ENCODE peak calls at places on chromosomes 16 and 17, in six cellular contexts. One of them, this sample, is unnamed.

GRCh38 chr16:49469930-49470451 is 96.4 kb downstream of the C16orf78 start:
- DNase-seq in thoracic aorta: no peak
- DNase-seq in OCI-LY7: no peak
- DNase-seq in kidney: no peak
- DNase-seq in heart right ventricle: no peak
- DNase-seq in HFF-Myc: no peak
- DNase-seq in this sample: no peak

GRCh38 chr17:13952252-13952721 is 117.0 kb upstream of the COX10 start:
- DNase-seq in thoracic aorta: no peak
- DNase-seq in HFF-Myc: no peak
- DNase-seq in OCI-LY7: no peak
- DNase-seq in kidney: no peak
- DNase-seq in heart right ventricle: no peak
- DNase-seq in this sample: no peak

GRCh38 chr17:74387365-74388218 is 20.3 kb downstream of the GPR142 start:
- DNase-seq in HFF-Myc: no peak
- DNase-seq in kidney: no peak
- DNase-seq in heart right ventricle: no peak
- DNase-seq in thoracic aorta: no peak
- DNase-seq in OCI-LY7: no peak
- DNase-seq in this sample: no peak

GRCh38 chr16:66382966-66383299 is 16.4 kb downstream of the CDH5 start:
- DNase-seq in OCI-LY7: no peak
- DNase-seq in HFF-Myc: peak; percentile 86
- DNase-seq in kidney: no peak
- DNase-seq in thoracic aorta: no peak
- DNase-seq in heart right ventricle: no peak
- DNase-seq in this sample: no peak

GRCh38 chr17:77308768-77309726 is 168.3 kb downstream of the SEC14L1 start:
- DNase-seq in HFF-Myc: no peak
- DNase-seq in OCI-LY7: no peak
- DNase-seq in heart right ventricle: no peak
- DNase-seq in thoracic aorta: no peak
- DNase-seq in kidney: peak; percentile 78
- DNase-seq in this sample: no peak

GRCh38 chr16:57544129-57544653 is 1.7 kb downstream of the ADGRG5 start:
- DNase-seq in heart right ventricle: peak; percentile 7
- DNase-seq in kidney: no peak
- DNase-seq in OCI-LY7: peak; percentile 83
- DNase-seq in thoracic aorta: no peak
- DNase-seq in HFF-Myc: no peak
- DNase-seq in this sample: peak; percentile 7

GRCh38 chr16:28277537-28278388 is 14.6 kb upstream of the SBK1 start:
- DNase-seq in kidney: peak; percentile 95
- DNase-seq in OCI-LY7: peak; percentile 84
- DNase-seq in thoracic aorta: peak; percentile 58
- DNase-seq in heart right ventricle: peak; percentile 80
- DNase-seq in HFF-Myc: no peak
- DNase-seq in this sample: peak; percentile 95

GRCh38 chr17:79463421-79464309 is 147.2 kb downstream of the RBFOX3 start:
- DNase-seq in kidney: no peak
- DNase-seq in thoracic aorta: no peak
- DNase-seq in OCI-LY7: no peak
- DNase-seq in HFF-Myc: no peak
- DNase-seq in heart right ventricle: no peak
- DNase-seq in this sample: no peak

GRCh38 chr17:1488826-1489275 is 3.6 kb downstream of the MYO1C start:
- DNase-seq in OCI-LY7: no peak
- DNase-seq in heart right ventricle: no peak
- DNase-seq in HFF-Myc: no peak
- DNase-seq in thoracic aorta: no peak
- DNase-seq in kidney: no peak
- DNase-seq in this sample: no peak

GRCh38 chr16:27712251-27712711 is 162.3 kb downstream of the KATNIP start:
- DNase-seq in HFF-Myc: no peak
- DNase-seq in heart right ventricle: no peak
- DNase-seq in kidney: peak; percentile 36
- DNase-seq in OCI-LY7: no peak
- DNase-seq in thoracic aorta: no peak
- DNase-seq in this sample: no peak

GRCh38 chr16:11316331-11317015 is 28.8 kb upstream of the RMI2 start:
- DNase-seq in heart right ventricle: no peak
- DNase-seq in OCI-LY7: no peak
- DNase-seq in kidney: peak; percentile 57
- DNase-seq in HFF-Myc: no peak
- DNase-seq in thoracic aorta: no peak
- DNase-seq in this sample: no peak

GRCh38 chr17:40321502-40322416 is 12.8 kb downstream of the RARA start:
- DNase-seq in OCI-LY7: no peak
- DNase-seq in HFF-Myc: no peak
- DNase-seq in kidney: peak; percentile 86
- DNase-seq in thoracic aorta: no peak
- DNase-seq in heart right ventricle: peak; percentile 80
- DNase-seq in this sample: no peak

GRCh38 chr16:85757341-85757822 is 6.5 kb upstream of the C16orf74 start:
- DNase-seq in OCI-LY7: peak; percentile 64
- DNase-seq in thoracic aorta: no peak
- DNase-seq in HFF-Myc: peak; percentile 41
- DNase-seq in kidney: no peak
- DNase-seq in heart right ventricle: no peak
- DNase-seq in this sample: no peak

GRCh38 chr16:58057784-58058183 is 32.2 kb downstream of the MMP15 start:
- DNase-seq in thoracic aorta: no peak
- DNase-seq in kidney: no peak
- DNase-seq in HFF-Myc: no peak
- DNase-seq in heart right ventricle: no peak
- DNase-seq in OCI-LY7: no peak
- DNase-seq in this sample: no peak

GRCh38 chr17:31722251-31723056 is 136.6 kb downstream of the COPRS start:
- DNase-seq in heart right ventricle: peak; percentile 64
- DNase-seq in thoracic aorta: peak; percentile 19
- DNase-seq in HFF-Myc: no peak
- DNase-seq in OCI-LY7: no peak
- DNase-seq in kidney: no peak
- DNase-seq in this sample: no peak

GRCh38 chr16:67456383-67457140 is 24.4 kb downstream of the ATP6V0D1 start:
- DNase-seq in heart right ventricle: peak; percentile 56
- DNase-seq in HFF-Myc: no peak
- DNase-seq in thoracic aorta: peak; percentile 41
- DNase-seq in kidney: no peak
- DNase-seq in OCI-LY7: no peak
- DNase-seq in this sample: no peak

GRCh38 chr16:81335669-81336068 is 20.9 kb downstream of the GAN start:
- DNase-seq in heart right ventricle: no peak
- DNase-seq in kidney: no peak
- DNase-seq in HFF-Myc: no peak
- DNase-seq in thoracic aorta: no peak
- DNase-seq in OCI-LY7: no peak
- DNase-seq in this sample: no peak

GRCh38 chr17:41800601-41801373 is 11.0 kb downstream of the P3H4 start:
- DNase-seq in OCI-LY7: peak; percentile 70
- DNase-seq in thoracic aorta: no peak
- DNase-seq in HFF-Myc: no peak
- DNase-seq in heart right ventricle: no peak
- DNase-seq in kidney: peak; percentile 96
- DNase-seq in this sample: no peak

GRCh38 chr17:39271546-39271945 is 45.8 kb upstream of the STAC2 start:
- DNase-seq in heart right ventricle: no peak
- DNase-seq in kidney: no peak
- DNase-seq in thoracic aorta: no peak
- DNase-seq in HFF-Myc: no peak
- DNase-seq in OCI-LY7: no peak
- DNase-seq in this sample: no peak

GRCh38 chr17:43713494-43714162 is 45.0 kb downstream of the SOST start:
- DNase-seq in kidney: no peak
- DNase-seq in thoracic aorta: no peak
- DNase-seq in heart right ventricle: peak; percentile 45
- DNase-seq in HFF-Myc: no peak
- DNase-seq in OCI-LY7: no peak
- DNase-seq in this sample: no peak

GRCh38 chr16:69318177-69318910 is 7.2 kb downstream of the VPS4A start:
- DNase-seq in HFF-Myc: no peak
- DNase-seq in heart right ventricle: no peak
- DNase-seq in thoracic aorta: no peak
- DNase-seq in OCI-LY7: no peak
- DNase-seq in kidney: no peak
- DNase-seq in this sample: no peak

GRCh38 chr16:31507929-31508705 is at the start of gene RUSF1:
- DNase-seq in OCI-LY7: peak; percentile 83
- DNase-seq in HFF-Myc: no peak
- DNase-seq in kidney: peak; percentile 97
- DNase-seq in heart right ventricle: peak; percentile 93
- DNase-seq in thoracic aorta: peak; percentile 62
- DNase-seq in this sample: peak; percentile 65

GRCh38 chr16:23182675-23183485 is at the start of gene SCNN1G:
- DNase-seq in thoracic aorta: no peak
- DNase-seq in OCI-LY7: no peak
- DNase-seq in kidney: peak; percentile 73
- DNase-seq in heart right ventricle: no peak
- DNase-seq in HFF-Myc: no peak
- DNase-seq in this sample: no peak

GRCh38 chr16:88373927-88374492 is 8.7 kb upstream of the ZNF469 start:
- DNase-seq in thoracic aorta: no peak
- DNase-seq in OCI-LY7: no peak
- DNase-seq in HFF-Myc: no peak
- DNase-seq in heart right ventricle: no peak
- DNase-seq in kidney: peak; percentile 1
- DNase-seq in this sample: no peak

GRCh38 chr17:74883241-74883750 is 10.1 kb downstream of the FADS6 start:
- DNase-seq in OCI-LY7: no peak
- DNase-seq in heart right ventricle: no peak
- DNase-seq in HFF-Myc: no peak
- DNase-seq in kidney: no peak
- DNase-seq in thoracic aorta: no peak
- DNase-seq in this sample: no peak

GRCh38 chr16:75580-76501 is 2.2 kb upstream of the MPG start:
- DNase-seq in heart right ventricle: peak; percentile 80
- DNase-seq in thoracic aorta: no peak
- DNase-seq in OCI-LY7: peak; percentile 33
- DNase-seq in kidney: peak; percentile 91
- DNase-seq in HFF-Myc: no peak
- DNase-seq in this sample: peak; percentile 39
- TF ChIP-seq CTCF in heart right ventricle: peak; percentile 21
- TF ChIP-seq CTCF in thoracic aorta: peak; percentile 2
- TF ChIP-seq CTCF in OCI-LY7: peak; percentile 28
- TF ChIP-seq CTCF in kidney: no peak
- TF ChIP-seq CTCF in HFF-Myc: peak; percentile 43
- TF ChIP-seq CTCF in this sample: no peak

GRCh38 chr17:57369509-57369945 is 113.2 kb downstream of the MSI2 start:
- DNase-seq in heart right ventricle: no peak
- DNase-seq in OCI-LY7: no peak
- DNase-seq in HFF-Myc: peak; percentile 40
- DNase-seq in thoracic aorta: no peak
- DNase-seq in kidney: no peak
- DNase-seq in this sample: no peak

GRCh38 chr17:57370583-57370982 is 114.3 kb downstream of the MSI2 start:
- DNase-seq in kidney: no peak
- DNase-seq in heart right ventricle: no peak
- DNase-seq in OCI-LY7: no peak
- DNase-seq in thoracic aorta: no peak
- DNase-seq in HFF-Myc: no peak
- DNase-seq in this sample: no peak

GRCh38 chr17:57366558-57367351 is 110.4 kb downstream of the MSI2 start:
- DNase-seq in OCI-LY7: peak; percentile 38
- DNase-seq in heart right ventricle: no peak
- DNase-seq in thoracic aorta: no peak
- DNase-seq in HFF-Myc: no peak
- DNase-seq in kidney: no peak
- DNase-seq in this sample: no peak

GRCh38 chr17:57370051-57370581 is 113.8 kb downstream of the MSI2 start:
- DNase-seq in HFF-Myc: no peak
- DNase-seq in heart right ventricle: no peak
- DNase-seq in thoracic aorta: no peak
- DNase-seq in kidney: no peak
- DNase-seq in OCI-LY7: no peak
- DNase-seq in this sample: no peak

GRCh38 chr17:57368637-57369336 is 112.5 kb downstream of the MSI2 start:
- DNase-seq in thoracic aorta: no peak
- DNase-seq in OCI-LY7: no peak
- DNase-seq in kidney: no peak
- DNase-seq in heart right ventricle: no peak
- DNase-seq in HFF-Myc: no peak
- DNase-seq in this sample: no peak
- TF ChIP-seq CTCF in thoracic aorta: no peak
- TF ChIP-seq CTCF in OCI-LY7: peak; percentile 21
- TF ChIP-seq CTCF in kidney: no peak
- TF ChIP-seq CTCF in heart right ventricle: no peak
- TF ChIP-seq CTCF in HFF-Myc: no peak
- TF ChIP-seq CTCF in this sample: no peak

DNA sequence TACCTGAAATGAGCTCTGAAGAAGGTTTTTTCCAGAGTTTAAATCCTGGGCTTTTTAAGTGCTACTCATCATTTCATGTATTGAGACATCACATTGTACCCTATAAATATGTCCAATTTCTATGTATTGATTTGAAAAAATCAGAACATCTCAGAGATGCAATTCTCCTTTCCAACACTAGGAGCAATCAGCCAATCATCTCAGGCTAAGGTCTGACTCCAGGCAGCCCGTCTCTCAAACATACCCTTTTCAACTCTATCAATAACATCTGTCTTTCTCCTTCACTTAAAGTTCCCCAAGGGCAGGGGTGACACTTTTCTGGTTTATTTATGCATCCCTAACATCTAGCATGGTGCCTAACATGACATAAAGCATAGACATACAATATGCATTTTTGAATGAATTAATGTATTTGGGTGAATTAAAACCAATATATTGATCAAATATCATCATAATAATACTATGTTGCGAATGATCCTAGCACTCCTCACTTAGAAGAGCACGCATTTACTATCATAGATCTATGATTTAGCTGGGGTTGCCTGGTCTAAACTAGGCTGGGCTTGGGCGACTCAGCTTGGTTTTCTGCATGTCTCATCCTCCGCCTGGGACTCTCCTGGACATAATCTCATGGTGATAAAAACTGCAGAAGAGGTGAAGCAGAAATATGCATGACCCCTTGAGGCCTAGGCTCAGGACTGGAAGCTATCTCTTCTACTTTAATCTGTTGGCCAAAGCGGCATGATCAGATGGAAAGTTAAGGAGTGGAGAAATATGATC is 5.2 kb upstream of the CDH11 start:
- DNase-seq in thoracic aorta: no peak
- DNase-seq in HFF-Myc: no peak
- DNase-seq in kidney: no peak
- DNase-seq in OCI-LY7: no peak
- DNase-seq in heart right ventricle: no peak
- DNase-seq in this sample: no peak
- TF ChIP-seq CTCF in thoracic aorta: peak; percentile 56
- TF ChIP-seq CTCF in HFF-Myc: peak; percentile 22
- TF ChIP-seq CTCF in kidney: no peak
- TF ChIP-seq CTCF in OCI-LY7: peak; percentile 53
- TF ChIP-seq CTCF in heart right ventricle: peak; percentile 38
- TF ChIP-seq CTCF in this sample: no peak

DNA sequence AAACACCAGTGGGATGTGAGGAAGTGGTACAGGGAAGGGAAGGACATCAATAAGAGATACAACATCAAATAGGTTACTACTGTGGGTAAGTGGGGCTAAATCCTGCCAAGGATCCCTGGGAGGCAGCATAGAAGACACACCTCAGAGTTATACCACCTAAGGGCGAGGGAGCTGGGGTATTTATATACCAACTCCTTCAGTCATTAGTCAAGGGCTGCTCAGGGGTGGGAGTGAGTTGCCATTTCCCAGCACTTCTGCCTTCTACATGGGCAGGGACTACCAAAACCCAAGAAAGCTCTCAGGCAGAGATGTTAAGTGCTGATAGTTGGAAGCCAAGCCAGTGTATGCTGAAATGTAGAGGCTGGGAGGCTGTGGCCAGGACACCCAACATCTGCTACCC is 57.5 kb upstream of the MARCHF10 start:
- DNase-seq in HFF-Myc: no peak
- DNase-seq in OCI-LY7: no peak
- DNase-seq in heart right ventricle: no peak
- DNase-seq in thoracic aorta: no peak
- DNase-seq in kidney: no peak
- DNase-seq in this sample: no peak
- TF ChIP-seq CTCF in HFF-Myc: no peak
- TF ChIP-seq CTCF in OCI-LY7: no peak
- TF ChIP-seq CTCF in heart right ventricle: no peak
- TF ChIP-seq CTCF in thoracic aorta: no peak
- TF ChIP-seq CTCF in kidney: no peak
- TF ChIP-seq CTCF in this sample: no peak